ENCODE peak calls at places on chromosome 10, in six cellular contexts. L is T-helper 9 cell, Y is GM12878, M is brain microvascular endothelial cell, J is GM13976, Q is NCI-H1436. N is an unnamed sample.

GRCh38 chr10:95815133-95815532 is 59.2 kb downstream of the ENTPD1 start:
- DNase-seq in Q (no peak), Y (no peak), J (no peak), L (no peak), M (no peak), N (no peak)

GRCh38 chr10:104209575-104210198 is 22.5 kb downstream of the CFAP43 start:
- DNase-seq in J (peak; percentile 47), Q (peak; percentile 24), M (peak; percentile 49), Y (no peak), L (peak; percentile 11), N (peak; percentile 19)

GRCh38 chr10:101006593-101007098 is 7.0 kb downstream of the LZTS2 start:
- DNase-seq in J (no peak), Q (no peak), L (no peak), M (no peak), Y (no peak), N (no peak)

GRCh38 chr10:93143286-93143685 is 69.6 kb downstream of the CYP26A1 start:
- DNase-seq in J (no peak), M (no peak), Y (no peak), Q (no peak), L (no peak), N (no peak)

GRCh38 chr10:27743736-27744477 is 1.7 kb downstream of the MKX start:
- DNase-seq in Y (no peak), J (peak; percentile 28), L (no peak), Q (no peak), M (no peak), N (no peak)

GRCh38 chr10:78894841-78895195 is 173.9 kb upstream of the ZMIZ1 start:
- DNase-seq in Y (no peak), Q (no peak), L (no peak), J (no peak), M (no peak), N (no peak)

GRCh38 chr10:61606971-61607907 is 55.5 kb upstream of the CABCOCO1 start:
- DNase-seq in Q (no peak), Y (no peak), M (no peak), J (no peak), L (no peak), N (no peak)

GRCh38 chr10:86440874-86441838 is 74.6 kb upstream of the GRID1 start:
- DNase-seq in Y (no peak), L (no peak), M (peak; percentile 96), J (no peak), Q (no peak), N (no peak)

GRCh38 chr10:126130291-126130710 is 233.9 kb downstream of the FANK1 start:
- DNase-seq in M (no peak), L (no peak), J (no peak), Y (no peak), Q (no peak), N (no peak)

GRCh38 chr10:29517352-29517923 is 117.3 kb downstream of the SVIL start:
- DNase-seq in M (peak; percentile 46), L (no peak), Y (no peak), Q (no peak), J (peak; percentile 48), N (no peak)

GRCh38 chr10:117541405-117541908 is 1.1 kb upstream of the EMX2 start:
- DNase-seq in M (peak; percentile 81), L (no peak), J (no peak), Q (no peak), Y (no peak), N (no peak)

GRCh38 chr10:13386021-13386420 is 37.9 kb upstream of the SEPHS1 start:
- DNase-seq in M (no peak), Y (no peak), Q (no peak), L (no peak), J (no peak), N (no peak)

GRCh38 chr10:90398551-90398950 is 459.3 kb downstream of the HTR7 start:
- DNase-seq in M (no peak), L (no peak), J (no peak), Y (no peak), Q (no peak), N (no peak)

GRCh38 chr10:86401588-86402282 is 35.1 kb upstream of the GRID1 start:
- DNase-seq in J (peak; percentile 49), M (no peak), Y (no peak), Q (no peak), L (no peak), N (no peak)

GRCh38 chr10:33376976-33377657 is 42.6 kb upstream of the NRP1 start:
- DNase-seq in Y (no peak), M (peak; percentile 21), Q (no peak), J (no peak), L (no peak), N (no peak)

GRCh38 chr10:84076047-84076388 is 63.3 kb upstream of the GHITM start:
- DNase-seq in J (no peak), L (no peak), Q (no peak), Y (no peak), M (peak; percentile 28), N (no peak)

GRCh38 chr10:122494833-122495232 is 33.5 kb downstream of the HTRA1 start:
- DNase-seq in M (peak; percentile 95), L (no peak), J (no peak), Y (no peak), Q (no peak), N (no peak)

GRCh38 chr10:109456566-109457361 is 466.5 kb downstream of the XPNPEP1 start:
- DNase-seq in J (peak; percentile 12), Q (no peak), Y (no peak), L (no peak), M (no peak), N (no peak)

GRCh38 chr10:131681122-131681521 is 219.7 kb upstream of the PPP2R2D start:
- DNase-seq in M (no peak), L (no peak), Y (no peak), J (no peak), Q (no peak), N (no peak)

GRCh38 chr10:102159051-102159597 is 6.9 kb downstream of the NOLC1 start:
- DNase-seq in L (no peak), J (no peak), M (peak; percentile 58), Y (no peak), Q (no peak), N (no peak)

GRCh38 chr10:62633976-62634375 is 170.5 kb upstream of the ADO start:
- DNase-seq in Q (no peak), J (no peak), Y (no peak), L (no peak), M (no peak), N (no peak)

N was measured in NCI-H2227 treated with DMSO at 0.1 percent for 48 hours.